ENCODE peak calls at places on chromosomes 16 and 17, in nine cellular contexts. One of them, this sample, is unnamed.

GRCh38 chr17:41329279-41329925 is 13.9 kb upstream of the KRTAP17-1 start:
- DNase-seq in lung: peak
- DNase-seq in astrocyte of the cerebellum: no peak
- DNase-seq in OCI-LY7: peak
- DNase-seq in left ventricle myocardium inferior: no peak
- DNase-seq in BE2C: peak
- DNase-seq in ascending aorta: no peak
- DNase-seq in neural crest cell: peak
- DNase-seq in fibroblast of mammary gland: peak
- DNase-seq in this sample: peak

GRCh38 chr17:49290690-49291326 is 60.2 kb upstream of the PHOSPHO1 start:
- DNase-seq in lung: no peak
- DNase-seq in astrocyte of the cerebellum: peak
- DNase-seq in OCI-LY7: peak
- DNase-seq in left ventricle myocardium inferior: no peak
- DNase-seq in BE2C: peak
- DNase-seq in ascending aorta: no peak
- DNase-seq in neural crest cell: peak
- DNase-seq in fibroblast of mammary gland: peak
- DNase-seq in this sample: no peak

GRCh38 chr17:38333635-38334295 is 10.0 kb downstream of the GPR179 start:
- DNase-seq in lung: no peak
- DNase-seq in astrocyte of the cerebellum: no peak
- DNase-seq in OCI-LY7: peak
- DNase-seq in left ventricle myocardium inferior: no peak
- DNase-seq in BE2C: peak
- DNase-seq in ascending aorta: no peak
- DNase-seq in neural crest cell: peak
- DNase-seq in fibroblast of mammary gland: no peak
- DNase-seq in this sample: no peak

GRCh38 chr17:79865351-79866210 is 26.3 kb upstream of the CBX4 start:
- DNase-seq in lung: no peak
- DNase-seq in astrocyte of the cerebellum: no peak
- DNase-seq in OCI-LY7: no peak
- DNase-seq in left ventricle myocardium inferior: no peak
- DNase-seq in BE2C: no peak
- DNase-seq in ascending aorta: no peak
- DNase-seq in neural crest cell: no peak
- DNase-seq in fibroblast of mammary gland: no peak
- DNase-seq in this sample: no peak

GRCh38 chr17:68909066-68909465 is 46.1 kb downstream of the ABCA8 start:
- DNase-seq in lung: peak
- DNase-seq in astrocyte of the cerebellum: peak
- DNase-seq in OCI-LY7: peak
- DNase-seq in left ventricle myocardium inferior: no peak
- DNase-seq in BE2C: no peak
- DNase-seq in ascending aorta: no peak
- DNase-seq in neural crest cell: no peak
- DNase-seq in fibroblast of mammary gland: peak
- DNase-seq in this sample: peak

GRCh38 chr17:75036643-75037268 is 10.0 kb downstream of the ATP5PD start:
- DNase-seq in lung: peak
- DNase-seq in astrocyte of the cerebellum: no peak
- DNase-seq in OCI-LY7: no peak
- DNase-seq in left ventricle myocardium inferior: peak
- DNase-seq in BE2C: peak
- DNase-seq in ascending aorta: peak
- DNase-seq in neural crest cell: no peak
- DNase-seq in fibroblast of mammary gland: peak
- DNase-seq in this sample: no peak

GRCh38 chr17:30084773-30085172 is 31.8 kb upstream of the NSRP1 start:
- DNase-seq in lung: no peak
- DNase-seq in astrocyte of the cerebellum: no peak
- DNase-seq in OCI-LY7: no peak
- DNase-seq in left ventricle myocardium inferior: no peak
- DNase-seq in BE2C: no peak
- DNase-seq in ascending aorta: no peak
- DNase-seq in neural crest cell: no peak
- DNase-seq in fibroblast of mammary gland: no peak
- DNase-seq in this sample: no peak

GRCh38 chr17:43803758-43804157 is 23.5 kb downstream of the CFAP97D1 start:
- DNase-seq in lung: no peak
- DNase-seq in astrocyte of the cerebellum: no peak
- DNase-seq in OCI-LY7: no peak
- DNase-seq in left ventricle myocardium inferior: no peak
- DNase-seq in BE2C: no peak
- DNase-seq in ascending aorta: no peak
- DNase-seq in neural crest cell: no peak
- DNase-seq in fibroblast of mammary gland: no peak
- DNase-seq in this sample: no peak

GRCh38 chr17:19590912-19591551 is 57.4 kb downstream of the SLC47A1 start:
- DNase-seq in lung: no peak
- DNase-seq in astrocyte of the cerebellum: no peak
- DNase-seq in OCI-LY7: no peak
- DNase-seq in left ventricle myocardium inferior: no peak
- DNase-seq in BE2C: no peak
- DNase-seq in ascending aorta: no peak
- DNase-seq in neural crest cell: no peak
- DNase-seq in fibroblast of mammary gland: no peak
- DNase-seq in this sample: no peak

GRCh38 chr16:53744449-53744848 is 40.5 kb downstream of the FTO start:
- DNase-seq in lung: no peak
- DNase-seq in astrocyte of the cerebellum: no peak
- DNase-seq in OCI-LY7: peak
- DNase-seq in left ventricle myocardium inferior: no peak
- DNase-seq in BE2C: no peak
- DNase-seq in ascending aorta: no peak
- DNase-seq in neural crest cell: no peak
- DNase-seq in fibroblast of mammary gland: no peak
- DNase-seq in this sample: no peak

GRCh38 chr17:42493324-42493723 is 34.6 kb downstream of the ATP6V0A1 start:
- DNase-seq in lung: no peak
- DNase-seq in astrocyte of the cerebellum: no peak
- DNase-seq in OCI-LY7: no peak
- DNase-seq in left ventricle myocardium inferior: no peak
- DNase-seq in BE2C: no peak
- DNase-seq in ascending aorta: no peak
- DNase-seq in neural crest cell: no peak
- DNase-seq in fibroblast of mammary gland: no peak
- DNase-seq in this sample: no peak

GRCh38 chr16:3101018-3101840 is 2.1 kb upstream of the ZSCAN10 start:
- DNase-seq in lung: no peak
- DNase-seq in astrocyte of the cerebellum: no peak
- DNase-seq in OCI-LY7: peak
- DNase-seq in left ventricle myocardium inferior: no peak
- DNase-seq in BE2C: peak
- DNase-seq in ascending aorta: no peak
- DNase-seq in neural crest cell: no peak
- DNase-seq in fibroblast of mammary gland: peak
- DNase-seq in this sample: no peak

GRCh38 chr17:6749519-6749918 is 6.3 kb upstream of the XAF1 start:
- DNase-seq in lung: no peak
- DNase-seq in astrocyte of the cerebellum: no peak
- DNase-seq in OCI-LY7: peak
- DNase-seq in left ventricle myocardium inferior: no peak
- DNase-seq in BE2C: no peak
- DNase-seq in ascending aorta: no peak
- DNase-seq in neural crest cell: no peak
- DNase-seq in fibroblast of mammary gland: peak
- DNase-seq in this sample: no peak

GRCh38 chr17:43411369-43411677 is 12.5 kb downstream of the ARL4D start:
- DNase-seq in lung: no peak
- DNase-seq in astrocyte of the cerebellum: no peak
- DNase-seq in OCI-LY7: no peak
- DNase-seq in left ventricle myocardium inferior: no peak
- DNase-seq in BE2C: no peak
- DNase-seq in ascending aorta: no peak
- DNase-seq in neural crest cell: no peak
- DNase-seq in fibroblast of mammary gland: peak
- DNase-seq in this sample: no peak

GRCh38 chr17:50935201-50936124 is 69.3 kb upstream of the TOB1 start:
- DNase-seq in lung: peak
- DNase-seq in astrocyte of the cerebellum: no peak
- DNase-seq in OCI-LY7: no peak
- DNase-seq in left ventricle myocardium inferior: no peak
- DNase-seq in BE2C: no peak
- DNase-seq in ascending aorta: peak
- DNase-seq in neural crest cell: no peak
- DNase-seq in fibroblast of mammary gland: no peak
- DNase-seq in this sample: peak

GRCh38 chr16:65121870-65122723 is at the start of gene CDH11:
- DNase-seq in lung: peak
- DNase-seq in astrocyte of the cerebellum: peak
- DNase-seq in OCI-LY7: no peak
- DNase-seq in left ventricle myocardium inferior: peak
- DNase-seq in BE2C: peak
- DNase-seq in ascending aorta: no peak
- DNase-seq in neural crest cell: peak
- DNase-seq in fibroblast of mammary gland: peak
- DNase-seq in this sample: no peak
- TF ChIP-seq CTCF in lung: no peak
- TF ChIP-seq CTCF in astrocyte of the cerebellum: peak
- TF ChIP-seq CTCF in OCI-LY7: no peak
- TF ChIP-seq CTCF in left ventricle myocardium inferior: peak
- TF ChIP-seq CTCF in BE2C: no peak
- TF ChIP-seq CTCF in ascending aorta: peak
- TF ChIP-seq CTCF in neural crest cell: peak
- TF ChIP-seq CTCF in fibroblast of mammary gland: no peak
- TF ChIP-seq CTCF in this sample: no peak

DNA sequence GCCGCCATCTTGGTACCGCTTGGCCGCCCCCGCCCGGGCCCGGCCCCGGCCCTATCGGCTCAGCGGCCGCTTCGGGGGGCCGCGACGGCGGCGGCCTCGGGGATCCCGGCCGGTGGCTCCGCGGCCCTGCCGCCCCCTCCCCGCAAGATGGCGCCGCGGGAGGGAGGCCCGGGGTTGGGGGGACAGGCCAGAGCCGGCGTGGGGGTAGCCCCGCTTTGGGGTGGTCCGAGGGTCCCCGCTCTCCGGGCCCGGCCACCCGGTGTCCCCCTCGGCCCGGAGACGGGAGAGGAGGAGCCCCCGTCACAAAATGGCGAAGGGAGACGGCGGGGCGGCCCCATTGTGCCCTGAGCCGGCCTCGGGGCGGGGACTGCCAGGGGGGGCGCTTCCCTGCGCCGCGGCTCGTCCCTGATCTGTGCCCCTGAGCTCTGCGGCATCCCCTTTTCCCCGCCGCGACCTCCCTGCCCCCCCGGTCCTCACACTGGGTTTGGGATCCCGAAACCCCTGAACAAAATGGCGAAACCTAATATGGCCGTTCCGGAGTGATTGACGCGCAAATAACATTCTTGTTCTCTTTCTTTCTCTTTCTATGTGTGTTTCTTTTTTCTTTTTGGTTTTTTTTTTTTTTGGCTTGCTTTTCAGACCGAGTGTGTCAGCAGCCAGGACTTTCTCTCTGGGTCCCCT is 978 bp downstream of the HAPSTR1 start:
- DNase-seq in lung: peak
- DNase-seq in astrocyte of the cerebellum: no peak
- DNase-seq in OCI-LY7: peak
- DNase-seq in left ventricle myocardium inferior: peak
- DNase-seq in BE2C: peak
- DNase-seq in ascending aorta: no peak
- DNase-seq in neural crest cell: peak
- DNase-seq in fibroblast of mammary gland: no peak
- DNase-seq in this sample: no peak
- TF ChIP-seq CTCF in lung: no peak
- TF ChIP-seq CTCF in astrocyte of the cerebellum: no peak
- TF ChIP-seq CTCF in OCI-LY7: peak
- TF ChIP-seq CTCF in left ventricle myocardium inferior: peak
- TF ChIP-seq CTCF in BE2C: peak
- TF ChIP-seq CTCF in ascending aorta: no peak
- TF ChIP-seq CTCF in neural crest cell: no peak
- TF ChIP-seq CTCF in fibroblast of mammary gland: no peak
- TF ChIP-seq CTCF in this sample: peak

GRCh38 chr16:87952751-87953150 is 1.5 kb downstream of the BANP start:
- DNase-seq in lung: no peak
- DNase-seq in astrocyte of the cerebellum: no peak
- DNase-seq in OCI-LY7: no peak
- DNase-seq in left ventricle myocardium inferior: no peak
- DNase-seq in BE2C: no peak
- DNase-seq in ascending aorta: no peak
- DNase-seq in neural crest cell: no peak
- DNase-seq in fibroblast of mammary gland: no peak
- DNase-seq in this sample: no peak

GRCh38 chr16:87953308-87954208 is 2.3 kb downstream of the BANP start:
- DNase-seq in lung: no peak
- DNase-seq in astrocyte of the cerebellum: no peak
- DNase-seq in OCI-LY7: no peak
- DNase-seq in left ventricle myocardium inferior: no peak
- DNase-seq in BE2C: no peak
- DNase-seq in ascending aorta: no peak
- DNase-seq in neural crest cell: no peak
- DNase-seq in fibroblast of mammary gland: no peak
- DNase-seq in this sample: no peak

GRCh38 chr16:87954361-87954760 is 3.1 kb downstream of the BANP start:
- DNase-seq in lung: no peak
- DNase-seq in astrocyte of the cerebellum: no peak
- DNase-seq in OCI-LY7: no peak
- DNase-seq in left ventricle myocardium inferior: no peak
- DNase-seq in BE2C: no peak
- DNase-seq in ascending aorta: no peak
- DNase-seq in neural crest cell: no peak
- DNase-seq in fibroblast of mammary gland: no peak
- DNase-seq in this sample: no peak

GRCh38 chr16:87950765-87951549 is at the start of gene BANP:
- DNase-seq in lung: peak
- DNase-seq in astrocyte of the cerebellum: peak
- DNase-seq in OCI-LY7: peak
- DNase-seq in left ventricle myocardium inferior: peak
- DNase-seq in BE2C: peak
- DNase-seq in ascending aorta: peak
- DNase-seq in neural crest cell: peak
- DNase-seq in fibroblast of mammary gland: peak
- DNase-seq in this sample: peak

GRCh38 chr16:87951550-87952538 is 610 bp downstream of the BANP start:
- DNase-seq in lung: no peak
- DNase-seq in astrocyte of the cerebellum: no peak
- DNase-seq in OCI-LY7: peak
- DNase-seq in left ventricle myocardium inferior: no peak
- DNase-seq in BE2C: no peak
- DNase-seq in ascending aorta: no peak
- DNase-seq in neural crest cell: no peak
- DNase-seq in fibroblast of mammary gland: no peak
- DNase-seq in this sample: peak
- TF ChIP-seq CTCF in lung: no peak
- TF ChIP-seq CTCF in astrocyte of the cerebellum: peak
- TF ChIP-seq CTCF in OCI-LY7: peak
- TF ChIP-seq CTCF in left ventricle myocardium inferior: no peak
- TF ChIP-seq CTCF in BE2C: no peak
- TF ChIP-seq CTCF in ascending aorta: no peak
- TF ChIP-seq CTCF in neural crest cell: peak
- TF ChIP-seq CTCF in fibroblast of mammary gland: no peak
- TF ChIP-seq CTCF in this sample: peak

DNA sequence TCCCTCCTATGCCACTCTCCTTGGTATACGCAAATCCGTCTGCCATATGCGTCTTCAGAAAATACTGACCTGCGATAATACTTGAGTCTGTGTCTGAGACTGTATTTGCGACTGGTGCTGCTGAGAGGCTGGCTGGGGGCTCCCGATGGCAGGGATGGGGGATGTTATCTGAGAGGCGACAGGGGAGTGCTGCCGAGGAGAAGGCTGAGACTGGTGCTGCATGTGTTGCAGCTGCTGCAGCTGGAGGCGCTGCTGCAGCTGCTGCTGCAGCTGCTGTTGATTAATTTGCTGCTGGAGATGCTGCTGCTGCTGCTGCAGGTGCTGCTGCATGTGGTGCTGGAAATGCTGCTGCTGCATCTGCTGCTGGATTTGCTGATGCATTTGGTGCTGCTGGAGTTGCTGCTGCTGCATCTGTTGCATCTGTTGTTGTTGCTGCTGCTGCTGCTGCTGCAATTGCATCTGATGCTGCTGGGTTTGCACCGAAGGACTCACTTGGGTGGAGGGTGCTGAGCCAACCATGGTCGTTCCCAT is 107.7 kb downstream of the TOX3 start:
- DNase-seq in lung: no peak
- DNase-seq in astrocyte of the cerebellum: no peak
- DNase-seq in OCI-LY7: peak
- DNase-seq in left ventricle myocardium inferior: no peak
- DNase-seq in BE2C: peak
- DNase-seq in ascending aorta: no peak
- DNase-seq in neural crest cell: no peak
- DNase-seq in fibroblast of mammary gland: no peak
- DNase-seq in this sample: no peak
- TF ChIP-seq CTCF in lung: no peak
- TF ChIP-seq CTCF in astrocyte of the cerebellum: no peak
- TF ChIP-seq CTCF in OCI-LY7: no peak
- TF ChIP-seq CTCF in left ventricle myocardium inferior: no peak
- TF ChIP-seq CTCF in BE2C: no peak
- TF ChIP-seq CTCF in ascending aorta: no peak
- TF ChIP-seq CTCF in neural crest cell: no peak
- TF ChIP-seq CTCF in fibroblast of mammary gland: no peak
- TF ChIP-seq CTCF in this sample: no peak